ENCODE peak calls at places on chromosomes 2 and 18, in six cellular contexts. N, U, P, W, K and O are unnamed samples.

GRCh38 chr2:178155524-178155923 is 38.8 kb upstream of the OSBPL6 start:
- DNase-seq in N (no peak), U (no peak), P (no peak), W (no peak), K (no peak), O (no peak)

GRCh38 chr18:9612215-9612830 is 2.0 kb downstream of the PPP4R1 start:
- DNase-seq in N (no peak), U (peak; percentile 70), P (peak; percentile 33), W (no peak), K (no peak), O (peak; percentile 71)

GRCh38 chr18:8507881-8508280 is 101.4 kb upstream of the RAB12 start:
- DNase-seq in N (peak; percentile 6), U (no peak), P (no peak), W (no peak), K (no peak), O (no peak)

GRCh38 chr2:191369034-191369433 is 123.8 kb downstream of the MYO1B start:
- DNase-seq in N (no peak), U (no peak), P (no peak), W (no peak), K (no peak), O (no peak)

GRCh38 chr2:70992945-70993688 is 1.6 kb downstream of the TEX261 start:
- DNase-seq in N (no peak), U (no peak), P (no peak), W (no peak), K (no peak), O (peak; percentile 58)

GRCh38 chr2:202035089-202035940 is 1.7 kb downstream of the FZD7 start:
- DNase-seq in N (peak; percentile 67), U (no peak), P (peak; percentile 26), W (peak; percentile 78), K (peak; percentile 68), O (peak; percentile 69)

GRCh38 chr2:240966457-240966905 is 31.9 kb upstream of the SNED1 start:
- DNase-seq in N (no peak), U (no peak), P (no peak), W (no peak), K (no peak), O (peak; percentile 60)

GRCh38 chr2:184646177-184646576 is 47.8 kb downstream of the ZNF804A start:
- DNase-seq in N (peak; percentile 11), U (no peak), P (no peak), W (no peak), K (no peak), O (no peak)

GRCh38 chr2:206805922-206806607 is 40.7 kb downstream of the FASTKD2 start:
- DNase-seq in N (no peak), U (no peak), P (no peak), W (no peak), K (no peak), O (no peak)

GRCh38 chr2:197261808-197262226 is 48.8 kb downstream of the ANKRD44 start:
- DNase-seq in N (no peak), U (peak; percentile 29), P (no peak), W (no peak), K (no peak), O (no peak)

GRCh38 chr18:13137939-13138821 is 80.4 kb upstream of the LDLRAD4 start:
- DNase-seq in N (no peak), U (peak; percentile 8), P (peak; percentile 64), W (peak; percentile 67), K (peak; percentile 76), O (peak; percentile 86)

GRCh38 chr2:58047969-58048368 is 1.4 kb downstream of the VRK2 start:
- DNase-seq in N (no peak), U (no peak), P (no peak), W (no peak), K (no peak), O (no peak)

GRCh38 chr2:233354971-233355574 is 779 bp downstream of the DGKD start:
- DNase-seq in N (no peak), U (peak; percentile 79), P (peak; percentile 12), W (peak; percentile 48), K (peak; percentile 44), O (peak; percentile 66)

GRCh38 chr2:135471106-135471505 is 59.9 kb downstream of the ZRANB3 start:
- DNase-seq in N (no peak), U (no peak), P (no peak), W (no peak), K (no peak), O (no peak)

GRCh38 chr18:13890962-13891361 is 24.4 kb downstream of the MC2R start:
- DNase-seq in N (no peak), U (no peak), P (no peak), W (no peak), K (no peak), O (no peak)

GRCh38 chr2:133768261-133769021 is 200.2 kb upstream of the NCKAP5 start:
- DNase-seq in N (no peak), U (no peak), P (no peak), W (peak; percentile 53), K (peak; percentile 68), O (no peak)

GRCh38 chr18:60295776-60296175 is 76.8 kb downstream of the MC4R start:
- DNase-seq in N (no peak), U (no peak), P (no peak), W (no peak), K (no peak), O (no peak)